ENCODE peak calls at places on chromosomes 13 and 19, in eight cellular contexts. I is stimulated activated CD4-positive, alpha-beta T cell treated with anti-CD3 and anti-CD28 coated beads, TNF-alpha, amount 100 ng/mL, for 24 hours; Q is OCI-LY7; R is stimulated activated naive CD8-positive, alpha-beta T cell treated with anti-CD3 and anti-CD28 coated beads, Interleukin-15, Interleukin-2, amounts not matched to agents 100 U/mL and 50 U/mL, for 24 hours; K is A673; C is WTC11; Z is MV-4-11; W is tibial nerve. Y is an unnamed sample.

GRCh38 chr19:35497406-35497805 is 7.1 kb upstream of the KRTDAP start:
- DNase-seq in Z (no peak), C (no peak), R (no peak), I (no peak), Q (no peak), K (no peak), W (no peak), Y (no peak)

GRCh38 chr13:34391071-34391470 is 551.0 kb upstream of the NBEA start:
- DNase-seq in R (no peak), Q (no peak), W (no peak), C (no peak), K (no peak), Z (no peak), I (no peak), Y (peak; percentile 38)

GRCh38 chr13:67136157-67136556 is 94.0 kb downstream of the PCDH9 start:
- DNase-seq in C (no peak), Z (no peak), K (no peak), I (no peak), R (no peak), W (no peak), Q (no peak), Y (no peak)

GRCh38 chr13:112028481-112028880 is 38.5 kb upstream of the SOX1 start:
- DNase-seq in R (no peak), K (no peak), C (no peak), I (no peak), Z (no peak), Q (no peak), W (no peak), Y (no peak)

GRCh38 chr13:49858183-49858856 is 65.8 kb upstream of the KPNA3 start:
- DNase-seq in K (no peak), C (no peak), I (no peak), Z (no peak), W (no peak), Q (no peak), R (no peak), Y (peak; percentile 86)

GRCh38 chr13:95099541-95099940 is 201.7 kb downstream of the ABCC4 start:
- DNase-seq in C (no peak), W (no peak), K (no peak), I (no peak), R (no peak), Q (no peak), Z (no peak), Y (peak; percentile 76)

GRCh38 chr13:114012921-114013320 is 39.0 kb upstream of the C13orf46 start:
- DNase-seq in R (no peak), Z (no peak), C (no peak), W (no peak), I (no peak), Q (no peak), K (no peak), Y (no peak)

GRCh38 chr19:33404506-33404905 is 31.0 kb downstream of the CEBPG start:
- DNase-seq in C (no peak), W (no peak), Z (peak; percentile 78), Q (no peak), R (no peak), I (no peak), K (no peak), Y (no peak)

Y was measured in A172.